ENCODE peak calls at places on chromosomes 4 and X, in ten cellular contexts. B is progenitor cell of endocrine pancreas; V is hippocampal formation; G is mammary epithelial cell; Z is body of pancreas; X is stimulated activated CD8-positive, alpha-beta memory T cell treated with anti-CD3 and anti-CD28 coated beads, Interleukin-2, amount 100 ng/mL, for 1 hour; P is endothelial cell; N is C1 segment of cervical spinal cord; J is KBM-7; A is HFFc6. L is an unnamed sample.

GRCh38 chr4:94256833-94257232 is 49.2 kb downstream of the SMARCAD1 start:
- DNase-seq in B (no peak), V (no peak), G (no peak), Z (no peak), X (no peak), P (no peak), N (no peak), J (no peak), A (peak), L (no peak)

GRCh38 chrX:129939986-129940385 is 34.0 kb downstream of the UTP14A start:
- DNase-seq in B (no peak), V (no peak), G (no peak), Z (no peak), X (no peak), P (no peak), N (no peak), J (no peak), A (no peak), L (no peak)

GRCh38 chr4:102705391-102705935 is 55.3 kb downstream of the MANBA start:
- DNase-seq in B (no peak), V (no peak), G (no peak), Z (no peak), X (no peak), P (no peak), N (no peak), J (no peak), A (no peak), L (no peak)

GRCh38 chr4:2882341-2882740 is 38.7 kb downstream of the ADD1 start:
- DNase-seq in B (no peak), V (no peak), G (no peak), Z (no peak), X (no peak), P (no peak), N (no peak), J (no peak), A (peak), L (no peak)

GRCh38 chr4:174218127-174218790 is 65.2 kb downstream of the FBXO8 start:
- DNase-seq in B (no peak), V (no peak), G (no peak), Z (no peak), X (no peak), P (no peak), N (no peak), J (no peak), A (no peak), L (no peak)

GRCh38 chrX:53984895-53985294 is 59.4 kb downstream of the PHF8 start:
- DNase-seq in B (no peak), V (no peak), G (no peak), Z (no peak), X (no peak), P (no peak), N (no peak), J (no peak), A (no peak), L (no peak)

GRCh38 chr4:186770446-186771175 is 47.0 kb upstream of the FAT1 start:
- DNase-seq in B (no peak), V (no peak), G (peak), Z (no peak), X (no peak), P (no peak), N (no peak), J (no peak), A (peak), L (no peak)

GRCh38 chr4:11042760-11043159 is 358.2 kb upstream of the CLNK start:
- DNase-seq in B (no peak), V (no peak), G (no peak), Z (no peak), X (no peak), P (no peak), N (no peak), J (no peak), A (no peak), L (no peak)

GRCh38 chrX:10582945-10583344 is 37.4 kb downstream of the MID1 start:
- DNase-seq in B (no peak), V (no peak), G (no peak), Z (no peak), X (no peak), P (no peak), N (no peak), J (no peak), A (peak), L (no peak)

GRCh38 chr4:122293374-122294365 is 85.1 kb upstream of the ADAD1 start:
- DNase-seq in B (no peak), V (no peak), G (no peak), Z (no peak), X (no peak), P (no peak), N (no peak), J (no peak), A (no peak), L (no peak)

GRCh38 chrX:78886550-78886949 is 58.6 kb upstream of the P2RY10 start:
- DNase-seq in B (no peak), V (peak), G (no peak), Z (no peak), X (no peak), P (no peak), N (no peak), J (peak), A (peak), L (no peak)

GRCh38 chrX:79708581-79708980 is 306.0 kb upstream of the TBX22 start:
- DNase-seq in B (no peak), V (no peak), G (no peak), Z (no peak), X (no peak), P (no peak), N (no peak), J (no peak), A (no peak), L (no peak)

GRCh38 chr4:32251126-32251525 is 1531.0 kb downstream of the PCDH7 start:
- DNase-seq in B (no peak), V (no peak), G (no peak), Z (no peak), X (no peak), P (no peak), N (no peak), J (no peak), A (no peak), L (no peak)

GRCh38 chr4:139721789-139722188 is 56.2 kb downstream of the MGST2 start:
- DNase-seq in B (no peak), V (no peak), G (no peak), Z (no peak), X (no peak), P (no peak), N (no peak), J (no peak), A (no peak), L (no peak)

GRCh38 chr4:36243355-36244256 is 708 bp downstream of the ARAP2 start:
- DNase-seq in B (no peak), V (peak), G (peak), Z (peak), X (no peak), P (peak), N (no peak), J (peak), A (no peak), L (peak)